ENCODE peak calls at places on chromosomes 1 and 21, in five cellular contexts. L, H, W, V and D are unnamed samples.
A peak's percentile ranks its signal among the peaks of the same experiment; 100 is the strongest.

GRCh38 chr1:165854101-165854845 is 26.9 kb downstream of the UCK2 start:
- DNase-seq in L (no peak), H (no peak), W (peak; percentile 95), V (no peak), D (no peak)

GRCh38 chr21:35048183-35048601 is 910 bp downstream of the RUNX1 start:
- DNase-seq in L (no peak), H (no peak), W (no peak), V (no peak), D (no peak)

GRCh38 chr1:234756857-234757256 is 146.9 kb upstream of the IRF2BP2 start:
- DNase-seq in L (no peak), H (no peak), W (no peak), V (no peak), D (no peak)

GRCh38 chr1:37028981-37029617 is 5.2 kb downstream of the GRIK3 start:
- DNase-seq in L (no peak), H (no peak), W (no peak), V (no peak), D (no peak)

GRCh38 chr1:157404614-157405013 is 147.7 kb downstream of the FCRL5 start:
- DNase-seq in L (no peak), H (no peak), W (no peak), V (no peak), D (no peak)

GRCh38 chr1:196608401-196609113 is at the start of gene KCNT2:
- DNase-seq in L (peak; percentile 84), H (peak; percentile 93), W (peak; percentile 29), V (no peak), D (no peak)

GRCh38 chr1:206902702-206903101 is 5.5 kb downstream of the IL24 start:
- DNase-seq in L (no peak), H (no peak), W (no peak), V (no peak), D (no peak)

GRCh38 chr1:224589006-224589405 is 27.1 kb upstream of the CNIH3 start:
- DNase-seq in L (no peak), H (no peak), W (peak; percentile 63), V (no peak), D (no peak)

GRCh38 chr1:49016030-49016991 is 239.6 kb upstream of the BEND5 start:
- DNase-seq in L (no peak), H (no peak), W (no peak), V (no peak), D (no peak)

GRCh38 chr1:225899044-225899925 is 10.3 kb upstream of the LEFTY1 start:
- DNase-seq in L (no peak), H (no peak), W (no peak), V (no peak), D (no peak)

GRCh38 chr1:59367269-59368006 is 70.5 kb downstream of the FGGY start:
- DNase-seq in L (peak; percentile 90), H (no peak), W (peak; percentile 94), V (no peak), D (no peak)

GRCh38 chr1:55155522-55155921 is 59.6 kb downstream of the USP24 start:
- DNase-seq in L (no peak), H (no peak), W (no peak), V (no peak), D (no peak)

GRCh38 chr21:34801519-34802132 is 132.8 kb downstream of the CLIC6 start:
- DNase-seq in L (no peak), H (no peak), W (no peak), V (peak; percentile 11), D (no peak)

GRCh38 chr1:202163281-202164270 is 3.2 kb upstream of the PTPN7 start:
- DNase-seq in L (no peak), H (no peak), W (no peak), V (no peak), D (no peak)

GRCh38 chr1:208919371-208919770 is 664.1 kb upstream of the CAMK1G start:
- DNase-seq in L (no peak), H (no peak), W (no peak), V (no peak), D (no peak)

GRCh38 chr1:168386492-168386891 is 105.8 kb downstream of the TBX19 start:
- DNase-seq in L (no peak), H (no peak), W (no peak), V (no peak), D (no peak)

GRCh38 chr1:87968259-87968955 is 639.7 kb downstream of the LMO4 start:
- DNase-seq in L (no peak), H (no peak), W (peak; percentile 69), V (no peak), D (no peak)

GRCh38 chr1:201709564-201710295 is 119.2 kb upstream of the IPO9 start:
- DNase-seq in L (peak; percentile 88), H (no peak), W (peak; percentile 66), V (peak; percentile 28), D (peak; percentile 47)

DNA sequence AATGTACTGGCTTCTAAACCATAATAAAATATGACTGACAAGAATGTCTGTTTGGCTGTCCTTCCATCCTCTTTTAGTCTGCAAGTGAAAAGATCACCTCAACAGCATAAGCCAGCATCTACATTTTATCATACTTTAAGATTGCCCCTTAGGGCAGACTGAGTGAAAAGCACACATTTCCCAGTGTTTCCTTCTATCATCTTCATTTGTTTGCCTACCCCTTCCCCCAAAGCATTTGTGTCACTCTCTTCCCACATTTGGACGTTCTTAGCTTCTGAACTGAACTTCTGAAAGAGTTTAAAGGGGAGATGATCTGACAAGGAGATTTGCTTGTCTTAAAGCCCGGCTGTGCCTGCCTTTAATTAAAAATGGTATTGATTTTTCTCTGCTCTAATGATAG is 322.2 kb downstream of the SPATA17 start:
- DNase-seq in L (no peak), H (no peak), W (no peak), V (no peak), D (no peak)
- H3K4me1 ChIP-seq in L (no peaks in the 10 kb centered on the region), H (no peaks in the 10 kb centered on the region), W (no peaks in the 10 kb centered on the region), V (no peaks in the 10 kb centered on the region), D (no peaks in the 10 kb centered on the region)

GRCh38 chr1:176559474-176560390 is 96.8 kb downstream of the PAPPA2 start:
- DNase-seq in L (no peak), H (peak; percentile 80), W (peak; percentile 53), V (no peak), D (no peak)
- H3K4me3 ChIP-seq in L (no peak overlapping the region), H (no peak overlapping the region), W (no peak overlapping the region), V (no peak overlapping the region), D (no peak overlapping the region)

GRCh38 chr1:7646981-7647901 is 123.9 kb upstream of the VAMP3 start:
- DNase-seq in L (no peak), H (peak; percentile 59), W (peak; percentile 46), V (peak; percentile 49), D (peak; percentile 60)
- H3K27ac ChIP-seq in L (no peak overlapping the region), H (no peak overlapping the region), W (no peak overlapping the region), V (no peak overlapping the region), D (no peak overlapping the region)

GRCh38 chr1:17554966-17555365 is 15.5 kb downstream of the ARHGEF10L start:
- DNase-seq in L (no peak), H (no peak), W (no peak), V (no peak), D (no peak)
- H3K4me1 ChIP-seq in L (peaks cover 50% of the 10 kb centered on the region), H (peaks cover 5% of the 10 kb centered on the region), W (peaks cover 22% of the 10 kb centered on the region), V (no peaks in the 10 kb centered on the region), D (no peaks in the 10 kb centered on the region)

GRCh38 chr1:39145651-39145970 is 58.9 kb upstream of the MACF1 start:
- DNase-seq in L (no peak), H (no peak), W (no peak), V (no peak), D (no peak)

GRCh38 chr1:39144943-39145650 is 59.4 kb upstream of the MACF1 start:
- DNase-seq in L (no peak), H (no peak), W (peak; percentile 58), V (no peak), D (no peak)

GRCh38 chr1:39141925-39142324 is 62.6 kb upstream of the MACF1 start:
- DNase-seq in L (no peak), H (peak; percentile 64), W (peak; percentile 81), V (no peak), D (no peak)

GRCh38 chr1:39139723-39140360 is 64.7 kb upstream of the MACF1 start:
- DNase-seq in L (no peak), H (no peak), W (no peak), V (no peak), D (no peak)

GRCh38 chr1:39142394-39143060 is 62.0 kb upstream of the MACF1 start:
- DNase-seq in L (no peak), H (peak; percentile 42), W (no peak), V (no peak), D (no peak)
- H3K4me3 ChIP-seq in L (no peak overlapping the region), H (no peak overlapping the region), W (no peak overlapping the region), V (no peak overlapping the region), D (no peak overlapping the region)

GRCh38 chr1:44777547-44777946 is 2.2 kb downstream of the RPS8 start:
- DNase-seq in L (no peak), H (no peak), W (no peak), V (no peak), D (no peak)
- H3K27ac ChIP-seq in L (no peak overlapping the region), H (no peak overlapping the region), W (no peak overlapping the region), V (peak overlapping the region; percentile 89), D (peak overlapping the region; percentile 92)

GRCh38 chr1:23903754-23904153 is 9.4 kb downstream of the CNR2 start:
- DNase-seq in L (no peak), H (no peak), W (no peak), V (no peak), D (no peak)

GRCh38 chr1:23902611-23903278 is 10.4 kb downstream of the CNR2 start:
- DNase-seq in L (no peak), H (no peak), W (no peak), V (no peak), D (no peak)

GRCh38 chr1:23905461-23906025 is 7.6 kb downstream of the CNR2 start:
- DNase-seq in L (no peak), H (no peak), W (no peak), V (no peak), D (no peak)

GRCh38 chr1:23906731-23907130 is 6.4 kb downstream of the CNR2 start:
- DNase-seq in L (no peak), H (no peak), W (no peak), V (no peak), D (no peak)

DNA sequence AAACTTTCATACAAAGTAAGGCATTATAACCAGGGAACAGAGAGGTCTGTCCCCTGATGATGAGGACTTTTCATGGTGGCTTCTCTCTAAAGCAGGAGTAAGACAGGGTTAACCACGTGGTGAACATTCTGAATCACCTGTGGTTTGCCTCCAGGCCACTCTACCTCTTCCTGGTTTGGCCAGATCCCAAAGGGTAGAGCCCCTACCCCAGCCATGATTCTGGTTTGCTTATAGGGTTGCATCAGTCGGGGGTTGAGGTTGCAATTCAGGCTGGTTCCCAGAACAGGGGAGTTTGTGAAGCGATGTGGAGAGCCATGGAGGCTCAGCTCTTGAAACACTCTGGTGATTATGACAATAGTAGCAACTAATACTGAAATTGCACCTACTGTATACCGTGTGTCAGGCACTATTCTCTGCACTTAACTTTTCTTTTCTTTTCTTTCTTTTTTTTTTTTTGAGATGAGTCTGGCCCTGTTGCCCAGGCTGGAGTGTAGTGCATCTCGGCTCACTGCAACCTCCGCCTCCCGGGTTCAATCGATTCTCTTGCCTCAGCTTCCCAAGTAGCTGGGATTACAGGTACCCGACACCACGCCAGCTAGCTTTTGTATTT is 8.3 kb downstream of the CNR2 start:
- DNase-seq in L (no peak), H (no peak), W (no peak), V (no peak), D (no peak)
- H3K4me1 ChIP-seq in L (peaks cover 25% of the 10 kb centered on the region), H (no peaks in the 10 kb centered on the region), W (no peaks in the 10 kb centered on the region), V (peaks cover 8% of the 10 kb centered on the region), D (peaks cover 26% of the 10 kb centered on the region)

GRCh38 chr1:1218524-1219200 is 4.7 kb upstream of the TNFRSF4 start:
- DNase-seq in L (no peak), H (no peak), W (no peak), V (no peak), D (no peak)
- H3K4me3 ChIP-seq in L (no peak overlapping the region), H (no peak overlapping the region), W (no peak overlapping the region), V (no peak overlapping the region), D (no peak overlapping the region)